ENCODE peak calls at places on chromosomes 6 and 20, in seven cellular contexts. O, Z, C, W, J, H and P are unnamed samples.

GRCh38 chr6:110173506-110174132 is 5.9 kb downstream of the WASF1 start:
- DNase-seq in C (no peak), J (no peak), W (peak), H (no peak), O (no peak), Z (no peak), P (no peak)

GRCh38 chr20:57708694-57709673 is 831 bp downstream of the PMEPA1 start:
- DNase-seq in W (no peak), Z (no peak), J (no peak), O (no peak), H (no peak), C (peak), P (no peak)

GRCh38 chr6:14272111-14273085 is 154.8 kb downstream of the CD83 start:
- DNase-seq in H (no peak), W (peak), C (peak), O (no peak), Z (no peak), J (no peak), P (no peak)

GRCh38 chr6:16361861-16362260 is 123.5 kb downstream of the GMPR start:
- DNase-seq in H (no peak), Z (no peak), W (no peak), J (no peak), O (no peak), C (no peak), P (no peak)

GRCh38 chr6:169997930-169998218 is 246.5 kb downstream of the ERMARD start:
- DNase-seq in W (peak), O (no peak), J (no peak), H (no peak), C (no peak), Z (no peak), P (no peak)

GRCh38 chr20:7470912-7471311 is 469.3 kb downstream of the HAO1 start:
- DNase-seq in O (no peak), H (no peak), C (no peak), J (no peak), W (no peak), Z (no peak), P (no peak)

GRCh38 chr20:1124416-1124815 is 6.0 kb downstream of the PSMF1 start:
- DNase-seq in C (no peak), Z (no peak), O (peak), H (peak), W (no peak), J (no peak), P (no peak)

GRCh38 chr20:6711950-6712634 is 55.4 kb upstream of the BMP2 start:
- DNase-seq in H (no peak), W (no peak), Z (peak), O (no peak), C (no peak), J (no peak), P (no peak)

GRCh38 chr6:85132091-85132490 is 317.8 kb upstream of the NT5E start:
- DNase-seq in W (no peak), J (no peak), Z (no peak), C (no peak), O (no peak), H (no peak), P (no peak)

GRCh38 chr20:19440660-19441527 is 228.5 kb downstream of the SLC24A3 start:
- DNase-seq in C (no peak), Z (no peak), J (no peak), O (no peak), H (no peak), W (no peak), P (no peak)

GRCh38 chr6:156396791-156397418 is 380.3 kb upstream of the ARID1B start:
- DNase-seq in C (no peak), H (no peak), W (no peak), J (no peak), Z (no peak), O (no peak), P (no peak)

GRCh38 chr6:7129784-7130569 is 22.2 kb downstream of the RREB1 start:
- DNase-seq in O (no peak), C (no peak), J (no peak), W (peak), H (peak), Z (peak), P (no peak)

GRCh38 chr20:16203091-16203490 is 370.2 kb downstream of the KIF16B start:
- DNase-seq in Z (no peak), J (no peak), H (no peak), O (no peak), W (no peak), C (no peak), P (no peak)

GRCh38 chr6:8758412-8758811 is 323.1 kb upstream of the SLC35B3 start:
- DNase-seq in J (no peak), H (no peak), W (no peak), O (no peak), C (no peak), Z (no peak), P (no peak)

GRCh38 chr20:46789339-46789984 is 80.0 kb downstream of the SLC2A10 start:
- DNase-seq in C (no peak), O (no peak), H (no peak), W (no peak), Z (no peak), J (no peak), P (no peak)

GRCh38 chr6:117513778-117514371 is 31.4 kb downstream of the DCBLD1 start:
- DNase-seq in C (no peak), J (no peak), H (no peak), W (no peak), Z (no peak), O (no peak), P (no peak)

GRCh38 chr20:5118220-5119142 is 1.3 kb downstream of the PCNA start:
- DNase-seq in C (no peak), H (no peak), W (peak), O (no peak), Z (no peak), J (no peak), P (no peak)

GRCh38 chr6:135905604-135906300 is 54.3 kb downstream of the PDE7B start:
- DNase-seq in O (no peak), H (no peak), Z (no peak), W (no peak), C (no peak), J (no peak), P (no peak)

GRCh38 chr20:41119593-41120561 is 17.5 kb upstream of the PLCG1 start:
- DNase-seq in Z (no peak), H (no peak), O (no peak), W (no peak), C (no peak), J (no peak), P (no peak)

GRCh38 chr20:47031028-47031427 is 136.4 kb downstream of the EYA2 start:
- DNase-seq in C (no peak), O (no peak), H (no peak), J (no peak), Z (no peak), W (no peak), P (no peak)

DNA sequence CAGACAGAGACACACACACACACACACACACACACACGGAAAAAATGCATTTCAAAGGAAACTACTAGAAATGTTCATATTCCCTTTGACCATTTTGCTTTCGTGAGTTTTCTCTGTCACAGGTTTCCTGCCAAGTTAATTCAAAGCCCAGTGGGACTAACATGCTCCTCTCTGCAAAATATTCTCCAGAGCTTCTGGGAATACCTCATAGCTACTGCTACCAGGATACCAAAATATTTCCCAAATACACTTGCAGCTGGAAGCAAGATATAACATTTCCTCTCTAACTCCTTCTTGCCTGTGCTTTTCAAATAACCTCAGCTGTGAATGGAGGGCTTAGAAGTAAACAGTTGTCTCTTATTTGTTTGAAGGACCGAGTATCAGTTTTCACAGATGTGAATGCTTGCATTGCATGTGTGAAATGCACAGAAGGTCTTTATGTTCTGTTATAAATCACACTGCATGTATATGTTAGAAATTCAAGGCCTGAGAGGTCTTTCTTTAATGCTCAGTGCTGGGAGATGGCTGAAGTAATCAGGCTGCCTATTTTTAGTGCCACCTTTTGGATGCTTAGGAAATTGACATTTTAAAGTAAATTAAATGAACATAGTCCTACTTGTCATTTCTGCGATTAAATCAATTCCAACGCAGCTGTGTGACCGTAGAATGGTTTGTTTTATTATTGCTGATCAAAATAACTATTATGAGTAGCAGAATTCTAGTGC is 8.7 kb upstream of the FAM209A start:
- DNase-seq in J (no peak), C (peak), O (no peak), H (peak), W (peak), Z (no peak), P (no peak)
- TF ChIP-seq CTCF in J (peak), C (peak), O (no peak), H (peak), W (no peak), Z (no peak), P (peak)

DNA sequence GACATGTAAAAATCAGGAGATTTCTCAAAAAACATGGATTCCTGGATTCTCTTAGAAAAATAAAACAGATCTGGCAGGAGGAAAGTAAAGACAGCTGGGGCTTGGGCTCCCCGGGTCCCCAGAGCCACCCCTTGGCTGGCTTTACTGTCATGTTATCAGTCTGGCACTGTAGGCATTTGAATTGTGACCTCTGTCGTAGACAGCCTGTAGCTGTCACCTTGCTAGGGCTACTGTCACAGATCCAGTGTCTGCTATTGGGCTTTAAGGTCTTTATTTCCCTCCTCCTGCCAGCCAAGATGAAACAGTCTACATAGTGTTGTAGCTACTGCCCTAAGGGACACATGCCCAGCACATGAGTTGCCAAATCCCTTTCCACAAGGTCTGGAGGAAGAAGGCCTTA is 37.5 kb downstream of the ABRACL start:
- DNase-seq in C (no peak), H (no peak), W (no peak), J (no peak), O (no peak), Z (no peak), P (no peak)
- TF ChIP-seq CTCF in C (no peak), H (no peak), W (no peak), J (no peak), O (no peak), Z (no peak), P (no peak)

DNA sequence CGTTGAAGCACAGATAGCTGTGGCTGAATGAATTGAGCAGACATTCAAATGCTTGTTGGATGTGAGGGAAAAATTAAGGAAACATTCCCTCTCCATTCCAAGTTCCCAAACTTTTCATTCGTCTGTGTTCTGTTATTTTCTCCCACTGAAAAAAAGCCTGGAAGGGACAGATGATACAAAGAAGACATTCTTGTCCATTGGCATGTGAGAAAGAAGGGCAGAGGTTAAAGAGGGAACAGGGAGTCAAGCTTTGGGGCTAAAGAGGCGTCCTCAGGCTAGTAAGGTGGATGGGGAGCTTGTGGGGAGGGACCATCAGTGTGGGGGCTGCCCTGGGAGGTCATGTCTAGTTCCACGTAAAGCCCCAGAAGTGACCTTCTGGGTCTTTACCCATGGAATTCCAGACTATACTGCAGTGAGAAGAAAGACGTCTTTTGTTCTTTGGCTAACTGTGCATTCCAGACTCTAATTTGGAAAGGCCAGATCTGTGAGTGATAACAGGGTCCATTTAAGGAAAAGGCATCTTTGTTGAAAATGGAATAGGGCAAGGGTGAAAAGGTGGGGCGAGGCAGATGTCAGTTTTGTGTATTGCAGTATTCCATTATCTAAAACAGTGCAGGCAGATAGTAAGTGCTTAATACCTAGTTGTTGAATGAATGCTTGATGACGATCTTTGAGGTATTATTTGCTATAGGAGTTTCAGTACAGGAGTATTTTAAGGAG is 117.5 kb downstream of the SOX4 start:
- DNase-seq in W (no peak), O (no peak), J (no peak), C (no peak), H (no peak), Z (no peak), P (no peak)
- TF ChIP-seq CTCF in W (no peak), O (no peak), J (no peak), C (no peak), H (no peak), Z (no peak), P (no peak)

GRCh38 chr6:129446272-129446851 is 263.6 kb downstream of the ARHGAP18 start:
- DNase-seq in H (no peak), C (no peak), Z (no peak), O (no peak), W (no peak), J (no peak), P (no peak)

GRCh38 chr6:129444683-129445082 is 265.3 kb downstream of the ARHGAP18 start:
- DNase-seq in Z (no peak), H (no peak), J (no peak), W (no peak), O (no peak), C (no peak), P (no peak)

DNA sequence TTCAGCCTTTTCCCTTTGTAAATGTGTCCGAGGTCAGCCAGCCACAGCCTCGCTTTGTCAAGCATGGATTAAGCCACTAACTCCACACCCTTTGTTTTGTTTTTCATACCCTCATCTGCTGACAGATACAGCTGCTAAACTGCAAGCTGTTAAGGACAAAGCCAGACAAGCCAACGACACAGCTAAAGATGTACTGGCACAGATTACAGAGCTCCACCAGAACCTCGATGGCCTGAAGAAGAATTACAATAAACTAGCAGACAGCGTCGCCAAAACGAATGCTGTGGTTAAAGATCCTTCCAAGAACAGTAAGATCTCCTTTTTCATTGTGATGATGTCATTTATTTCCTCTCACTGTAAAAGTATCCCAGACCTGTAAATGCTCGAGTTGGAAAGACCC is 269.3 kb downstream of the ARHGAP18 start:
- DNase-seq in C (peak), O (peak), Z (no peak), J (peak), W (peak), H (peak), P (peak)
- TF ChIP-seq CTCF in C (no peak), O (no peak), Z (no peak), J (no peak), W (no peak), H (no peak), P (no peak)

GRCh38 chr6:4775591-4776492 is at the start of gene CDYL:
- DNase-seq in W (peak), Z (peak), H (peak), C (peak), O (peak), J (peak), P (peak)
- TF ChIP-seq CTCF in W (no peak), Z (peak), H (no peak), C (no peak), O (peak), J (no peak), P (no peak)

GRCh38 chr20:64053841-64054661 is 4.6 kb upstream of the SOX18 start:
- DNase-seq in O (no peak), Z (peak), W (no peak), J (no peak), H (peak), C (peak), P (no peak)
- TF ChIP-seq CTCF in O (no peak), Z (peak), W (no peak), J (peak), H (peak), C (peak), P (peak)